ENCODE peak calls at places on chromosome 1, in eight cellular contexts. T, P, Q, F, V, I, J and K are unnamed samples.

GRCh38 chr1:207997486-207998268 is 86.8 kb upstream of the CD34 start:
- DNase-seq in T (no peak), V (peak), P (peak), J (peak), I (peak), Q (peak), F (peak), K (peak)

GRCh38 chr1:29197590-29197924 is 15.9 kb upstream of the SRSF4 start:
- DNase-seq in J (no peak), Q (peak), F (peak), I (no peak), P (peak), T (no peak), V (peak), K (no peak)

GRCh38 chr1:204565617-204566582 is 49.7 kb downstream of the MDM4 start:
- DNase-seq in T (no peak), Q (peak), V (peak), I (no peak), J (no peak), F (peak), P (peak), K (peak)

GRCh38 chr1:216665381-216665780 is 57.8 kb downstream of the ESRRG start:
- DNase-seq in P (peak), I (no peak), V (peak), J (no peak), F (no peak), T (no peak), Q (no peak), K (no peak)

GRCh38 chr1:21318714-21319159 is 28.5 kb upstream of the ECE1 start:
- DNase-seq in V (peak), T (no peak), I (peak), Q (no peak), F (no peak), J (peak), P (peak), K (no peak)

GRCh38 chr1:213623862-213624261 is 363.9 kb upstream of the PROX1 start:
- DNase-seq in F (no peak), I (no peak), Q (no peak), T (no peak), V (no peak), J (no peak), P (no peak), K (no peak)

GRCh38 chr1:32828341-32828740 is 10.9 kb downstream of the S100PBP start:
- DNase-seq in J (no peak), F (no peak), Q (peak), V (peak), I (no peak), T (no peak), P (peak), K (no peak)

GRCh38 chr1:184152944-184153343 is 101.4 kb downstream of the TSEN15 start:
- DNase-seq in Q (no peak), T (no peak), V (no peak), F (no peak), I (no peak), P (no peak), J (no peak), K (no peak)

GRCh38 chr1:119544165-119544762 is 37.3 kb downstream of the HSD3B1 start:
- DNase-seq in T (no peak), P (no peak), V (no peak), F (peak), I (no peak), Q (peak), J (no peak), K (no peak)

GRCh38 chr1:1058921-1059493 is 15.1 kb downstream of the RNF223 start:
- DNase-seq in Q (peak), V (no peak), F (peak), T (no peak), P (no peak), J (no peak), I (no peak), K (peak)

GRCh38 chr1:67261646-67262045 is 46.0 kb upstream of the IL12RB2 start:
- DNase-seq in F (no peak), V (no peak), P (no peak), I (no peak), T (no peak), J (no peak), Q (peak), K (peak)

GRCh38 chr1:163650624-163651023 is 328.9 kb downstream of the NUF2 start:
- DNase-seq in F (no peak), P (no peak), Q (no peak), T (no peak), I (no peak), V (no peak), J (no peak), K (no peak)

GRCh38 chr1:116372186-116372585 is 858 bp upstream of the ATP1A1 start:
- DNase-seq in F (no peak), Q (peak), I (no peak), P (no peak), T (no peak), J (no peak), V (no peak), K (peak)

GRCh38 chr1:184002071-184002470 is 35.5 kb downstream of the COLGALT2 start:
- DNase-seq in I (no peak), V (peak), J (no peak), P (peak), Q (no peak), F (no peak), T (peak), K (no peak)

GRCh38 chr1:108643492-108644333 is 17.2 kb downstream of the HENMT1 start:
- DNase-seq in F (peak), P (peak), I (no peak), Q (peak), T (peak), J (no peak), V (peak), K (peak)

GRCh38 chr1:147264158-147264768 is 21.8 kb downstream of the CHD1L start:
- DNase-seq in J (no peak), V (peak), I (no peak), Q (no peak), F (no peak), P (peak), T (no peak), K (no peak)

GRCh38 chr1:113811353-113811887 is 856 bp downstream of the RSBN1 start:
- DNase-seq in F (peak), T (no peak), Q (peak), V (peak), P (peak), I (no peak), J (no peak), K (peak)

GRCh38 chr1:203327684-203328457 is 22.6 kb downstream of the BTG2 start:
- DNase-seq in T (no peak), P (peak), F (peak), J (no peak), V (peak), I (peak), Q (no peak), K (peak)

GRCh38 chr1:47761201-47761930 is 235.8 kb downstream of the TRABD2B start:
- DNase-seq in J (no peak), I (no peak), F (no peak), T (no peak), Q (no peak), P (no peak), V (no peak), K (no peak)

GRCh38 chr1:37052120-37052519 is 17.8 kb upstream of the GRIK3 start:
- DNase-seq in J (no peak), V (no peak), F (no peak), P (no peak), I (no peak), T (peak), Q (no peak), K (no peak)

GRCh38 chr1:8026153-8026975 is at the start of gene ERRFI1:
- DNase-seq in I (peak), V (peak), T (no peak), J (peak), F (peak), P (peak), Q (peak), K (peak)

GRCh38 chr1:119815361-119815760 is 4.1 kb upstream of the REG4 start:
- DNase-seq in T (no peak), F (no peak), P (peak), I (no peak), Q (no peak), V (peak), J (no peak), K (no peak)

GRCh38 chr1:154502066-154502741 is at the start of the genes SHE and TDRD10:
- DNase-seq in I (no peak), T (no peak), J (peak), P (no peak), Q (peak), F (no peak), V (no peak), K (no peak)

GRCh38 chr1:45275054-45275453 is 51.6 kb upstream of the HPDL start:
- DNase-seq in Q (peak), J (no peak), V (no peak), I (no peak), T (no peak), F (no peak), P (no peak), K (no peak)

GRCh38 chr1:154420172-154420571 is 15.0 kb downstream of the IL6R start:
- DNase-seq in J (peak), Q (no peak), F (no peak), V (peak), T (peak), I (peak), P (peak), K (peak)

GRCh38 chr1:185699874-185700273 is 34.3 kb upstream of the HMCN1 start:
- DNase-seq in J (no peak), T (no peak), Q (peak), P (no peak), I (no peak), V (no peak), F (no peak), K (no peak)

GRCh38 chr1:167650266-167651160 is 20.5 kb downstream of the RCSD1 start:
- DNase-seq in P (no peak), F (no peak), Q (no peak), T (no peak), I (no peak), V (no peak), J (no peak), K (no peak)

GRCh38 chr1:18960409-18960808 is 3.9 kb upstream of the IFFO2 start:
- DNase-seq in F (no peak), I (no peak), T (no peak), Q (no peak), P (no peak), J (no peak), V (no peak), K (no peak)

GRCh38 chr1:223802602-223803001 is 43.1 kb downstream of the TP53BP2 start:
- DNase-seq in F (no peak), P (no peak), V (no peak), Q (no peak), I (no peak), J (no peak), T (no peak), K (no peak)

DNA sequence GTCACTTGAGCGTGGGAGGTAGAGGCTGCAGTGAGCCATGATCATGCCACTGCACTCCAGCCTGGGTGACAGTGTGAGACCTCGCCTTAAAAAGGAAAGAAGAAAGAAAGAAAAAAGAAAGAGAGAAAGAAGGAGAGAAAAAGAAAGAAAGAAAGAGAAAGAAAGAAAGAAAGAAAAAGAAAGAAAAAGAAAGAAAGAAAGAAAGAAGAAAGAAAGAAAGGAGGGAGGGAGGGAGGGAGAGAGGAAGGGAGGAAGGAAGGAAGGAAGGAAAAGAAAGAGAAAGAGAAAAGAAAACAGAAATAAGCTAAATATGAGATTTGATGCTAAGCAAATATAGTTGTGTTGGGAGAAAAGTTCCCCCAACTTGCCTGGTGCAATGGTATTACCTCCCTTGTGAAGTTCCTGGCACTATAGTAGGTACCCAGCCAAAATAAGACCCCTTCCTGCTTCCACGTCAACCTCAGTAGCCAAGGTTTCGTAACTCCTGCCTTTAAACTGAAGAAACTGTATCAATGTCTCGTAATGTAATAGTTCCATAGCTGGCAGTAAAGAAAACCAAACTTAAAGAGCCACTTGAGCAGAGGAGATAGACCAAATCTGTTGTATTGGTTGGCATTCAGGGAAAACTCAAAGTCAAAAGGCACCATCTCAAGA is 88.1 kb upstream of the HNRNPU start:
- DNase-seq in F (no peak), P (no peak), Q (no peak), V (no peak), T (no peak), J (no peak), I (no peak), K (no peak)
- H3K4me3 ChIP-seq in F (no peak), P (no peak), Q (no peak), V (no peak), T (no peak), J (no peak), I (no peak), K (no peak)

GRCh38 chr1:247332901-247333361 is 1.3 kb upstream of the ZNF496 start:
- DNase-seq in P (peak), I (peak), Q (peak), V (no peak), T (no peak), F (no peak), J (peak), K (no peak)
- H3K4me3 ChIP-seq in P (peak), I (peak), Q (peak), V (peak), T (peak), F (peak), J (peak), K (no peak)

GRCh38 chr1:99659755-99660210 is 13.9 kb downstream of the PALMD start:
- DNase-seq in P (no peak), J (no peak), Q (peak), F (no peak), I (no peak), T (peak), V (peak), K (no peak)

GRCh38 chr1:99662581-99663208 is 16.8 kb downstream of the PALMD start:
- DNase-seq in I (peak), P (peak), Q (no peak), T (peak), J (peak), F (no peak), V (peak), K (no peak)

GRCh38 chr1:99660496-99660895 is 14.6 kb downstream of the PALMD start:
- DNase-seq in I (no peak), T (no peak), Q (no peak), V (no peak), J (no peak), P (no peak), F (no peak), K (no peak)

GRCh38 chr1:99663501-99663900 is 17.6 kb downstream of the PALMD start:
- DNase-seq in T (no peak), F (no peak), I (no peak), J (no peak), Q (no peak), V (no peak), P (no peak), K (no peak)

GRCh38 chr1:99661780-99662179 is 15.9 kb downstream of the PALMD start:
- DNase-seq in J (no peak), F (no peak), P (peak), V (peak), I (no peak), T (no peak), Q (no peak), K (no peak)
- H3K4me3 ChIP-seq in J (peak), F (no peak), P (no peak), V (no peak), I (no peak), T (no peak), Q (no peak), K (no peak)

GRCh38 chr1:110672001-110672752 is 2.6 kb downstream of the KCNA3 start:
- DNase-seq in F (peak), V (peak), I (no peak), J (no peak), P (peak), Q (peak), T (no peak), K (peak)
- H3K4me3 ChIP-seq in F (no peak), V (no peak), I (no peak), J (no peak), P (peak), Q (no peak), T (no peak), K (peak)